ENCODE peak calls at places on chromosomes 7 and 10, in eight cellular contexts. One of them, this sample, is unnamed.

GRCh38 chr7:89027781-89028180 is 232.2 kb upstream of the TEX47 start:
- DNase-seq in upper lobe of left lung: no peak
- DNase-seq in stomach: no peak
- DNase-seq in heart left ventricle: no peak
- DNase-seq in gastrocnemius medialis: no peak
- DNase-seq in K562: no peak
- DNase-seq in HCT116: no peak
- DNase-seq in ovary: no peak
- DNase-seq in this sample: no peak

GRCh38 chr7:150323682-150324365 is 479 bp upstream of the ACTR3C start:
- DNase-seq in upper lobe of left lung: no peak
- DNase-seq in stomach: no peak
- DNase-seq in heart left ventricle: no peak
- DNase-seq in gastrocnemius medialis: no peak
- DNase-seq in K562: peak
- DNase-seq in HCT116: no peak
- DNase-seq in ovary: no peak
- DNase-seq in this sample: no peak

GRCh38 chr10:2978111-2978510 is 89.2 kb upstream of the PFKP start:
- DNase-seq in upper lobe of left lung: no peak
- DNase-seq in stomach: no peak
- DNase-seq in heart left ventricle: no peak
- DNase-seq in gastrocnemius medialis: no peak
- DNase-seq in K562: no peak
- DNase-seq in HCT116: peak
- DNase-seq in ovary: no peak
- DNase-seq in this sample: no peak

GRCh38 chr10:133225707-133226191 is 4.3 kb upstream of the UTF1 start:
- DNase-seq in upper lobe of left lung: peak
- DNase-seq in stomach: no peak
- DNase-seq in heart left ventricle: no peak
- DNase-seq in gastrocnemius medialis: no peak
- DNase-seq in K562: no peak
- DNase-seq in HCT116: no peak
- DNase-seq in ovary: peak
- DNase-seq in this sample: no peak

GRCh38 chr10:127196955-127197432 is 603 bp upstream of the INSYN2A start:
- DNase-seq in upper lobe of left lung: no peak
- DNase-seq in stomach: no peak
- DNase-seq in heart left ventricle: no peak
- DNase-seq in gastrocnemius medialis: no peak
- DNase-seq in K562: no peak
- DNase-seq in HCT116: no peak
- DNase-seq in ovary: no peak
- DNase-seq in this sample: no peak

GRCh38 chr10:89478085-89478738 is 57.2 kb downstream of the SLC16A12 start:
- DNase-seq in upper lobe of left lung: no peak
- DNase-seq in stomach: no peak
- DNase-seq in heart left ventricle: no peak
- DNase-seq in gastrocnemius medialis: no peak
- DNase-seq in K562: no peak
- DNase-seq in HCT116: no peak
- DNase-seq in ovary: no peak
- DNase-seq in this sample: no peak

GRCh38 chr10:106997721-106998120 is 166.8 kb downstream of the SORCS1 start:
- DNase-seq in upper lobe of left lung: no peak
- DNase-seq in stomach: no peak
- DNase-seq in heart left ventricle: peak
- DNase-seq in gastrocnemius medialis: peak
- DNase-seq in K562: no peak
- DNase-seq in HCT116: no peak
- DNase-seq in ovary: no peak
- DNase-seq in this sample: peak

GRCh38 chr7:12638851-12639467 is 48.5 kb upstream of the ARL4A start:
- DNase-seq in upper lobe of left lung: no peak
- DNase-seq in stomach: no peak
- DNase-seq in heart left ventricle: no peak
- DNase-seq in gastrocnemius medialis: no peak
- DNase-seq in K562: peak
- DNase-seq in HCT116: peak
- DNase-seq in ovary: no peak
- DNase-seq in this sample: no peak

GRCh38 chr7:32937344-32938174 is 19.7 kb upstream of the FKBP9 start:
- DNase-seq in upper lobe of left lung: no peak
- DNase-seq in stomach: peak
- DNase-seq in heart left ventricle: peak
- DNase-seq in gastrocnemius medialis: peak
- DNase-seq in K562: no peak
- DNase-seq in HCT116: no peak
- DNase-seq in ovary: peak
- DNase-seq in this sample: peak

GRCh38 chr10:44926771-44927751 is 15.9 kb downstream of the TMEM72 start:
- DNase-seq in upper lobe of left lung: no peak
- DNase-seq in stomach: no peak
- DNase-seq in heart left ventricle: peak
- DNase-seq in gastrocnemius medialis: peak
- DNase-seq in K562: no peak
- DNase-seq in HCT116: no peak
- DNase-seq in ovary: no peak
- DNase-seq in this sample: peak

GRCh38 chr7:98235901-98236300 is 16.1 kb downstream of the TECPR1 start:
- DNase-seq in upper lobe of left lung: peak
- DNase-seq in stomach: no peak
- DNase-seq in heart left ventricle: no peak
- DNase-seq in gastrocnemius medialis: no peak
- DNase-seq in K562: no peak
- DNase-seq in HCT116: no peak
- DNase-seq in ovary: no peak
- DNase-seq in this sample: no peak

GRCh38 chr7:129665013-129665401 is 53.5 kb downstream of the NRF1 start:
- DNase-seq in upper lobe of left lung: no peak
- DNase-seq in stomach: no peak
- DNase-seq in heart left ventricle: no peak
- DNase-seq in gastrocnemius medialis: no peak
- DNase-seq in K562: no peak
- DNase-seq in HCT116: peak
- DNase-seq in ovary: peak
- DNase-seq in this sample: peak

GRCh38 chr10:46052791-46053375 is 6.8 kb upstream of the MSMB start:
- DNase-seq in upper lobe of left lung: no peak
- DNase-seq in stomach: no peak
- DNase-seq in heart left ventricle: no peak
- DNase-seq in gastrocnemius medialis: no peak
- DNase-seq in K562: no peak
- DNase-seq in HCT116: no peak
- DNase-seq in ovary: no peak
- DNase-seq in this sample: no peak

GRCh38 chr10:88731296-88731695 is 25.2 kb downstream of the LIPK start:
- DNase-seq in upper lobe of left lung: no peak
- DNase-seq in stomach: peak
- DNase-seq in heart left ventricle: no peak
- DNase-seq in gastrocnemius medialis: no peak
- DNase-seq in K562: no peak
- DNase-seq in HCT116: no peak
- DNase-seq in ovary: no peak
- DNase-seq in this sample: peak

GRCh38 chr7:26052721-26053120 is 99.3 kb upstream of the NFE2L3 start:
- DNase-seq in upper lobe of left lung: no peak
- DNase-seq in stomach: no peak
- DNase-seq in heart left ventricle: no peak
- DNase-seq in gastrocnemius medialis: no peak
- DNase-seq in K562: no peak
- DNase-seq in HCT116: peak
- DNase-seq in ovary: no peak
- DNase-seq in this sample: no peak

GRCh38 chr7:128810473-128810872 is 18.7 kb downstream of the CCDC136 start:
- DNase-seq in upper lobe of left lung: no peak
- DNase-seq in stomach: no peak
- DNase-seq in heart left ventricle: no peak
- DNase-seq in gastrocnemius medialis: no peak
- DNase-seq in K562: no peak
- DNase-seq in HCT116: no peak
- DNase-seq in ovary: no peak
- DNase-seq in this sample: no peak

GRCh38 chr7:1749864-1750466 is 79.9 kb downstream of the ELFN1 start:
- DNase-seq in upper lobe of left lung: peak
- DNase-seq in stomach: no peak
- DNase-seq in heart left ventricle: no peak
- DNase-seq in gastrocnemius medialis: no peak
- DNase-seq in K562: no peak
- DNase-seq in HCT116: no peak
- DNase-seq in ovary: no peak
- DNase-seq in this sample: no peak

GRCh38 chr7:7424151-7424873 is 111.4 kb downstream of the COL28A1 start:
- DNase-seq in upper lobe of left lung: no peak
- DNase-seq in stomach: peak
- DNase-seq in heart left ventricle: peak
- DNase-seq in gastrocnemius medialis: peak
- DNase-seq in K562: peak
- DNase-seq in HCT116: peak
- DNase-seq in ovary: peak
- DNase-seq in this sample: peak

GRCh38 chr10:133205146-133205545 is 24.9 kb upstream of the UTF1 start:
- DNase-seq in upper lobe of left lung: peak
- DNase-seq in stomach: no peak
- DNase-seq in heart left ventricle: no peak
- DNase-seq in gastrocnemius medialis: no peak
- DNase-seq in K562: no peak
- DNase-seq in HCT116: no peak
- DNase-seq in ovary: no peak
- DNase-seq in this sample: no peak

GRCh38 chr7:143314107-143314506 is 1.8 kb upstream of the CLCN1 start:
- DNase-seq in upper lobe of left lung: no peak
- DNase-seq in stomach: no peak
- DNase-seq in heart left ventricle: no peak
- DNase-seq in gastrocnemius medialis: no peak
- DNase-seq in K562: no peak
- DNase-seq in HCT116: no peak
- DNase-seq in ovary: no peak
- DNase-seq in this sample: no peak

GRCh38 chr10:124142960-124143359 is 49.6 kb upstream of the CHST15 start:
- DNase-seq in upper lobe of left lung: no peak
- DNase-seq in stomach: no peak
- DNase-seq in heart left ventricle: no peak
- DNase-seq in gastrocnemius medialis: no peak
- DNase-seq in K562: no peak
- DNase-seq in HCT116: no peak
- DNase-seq in ovary: no peak
- DNase-seq in this sample: no peak

DNA sequence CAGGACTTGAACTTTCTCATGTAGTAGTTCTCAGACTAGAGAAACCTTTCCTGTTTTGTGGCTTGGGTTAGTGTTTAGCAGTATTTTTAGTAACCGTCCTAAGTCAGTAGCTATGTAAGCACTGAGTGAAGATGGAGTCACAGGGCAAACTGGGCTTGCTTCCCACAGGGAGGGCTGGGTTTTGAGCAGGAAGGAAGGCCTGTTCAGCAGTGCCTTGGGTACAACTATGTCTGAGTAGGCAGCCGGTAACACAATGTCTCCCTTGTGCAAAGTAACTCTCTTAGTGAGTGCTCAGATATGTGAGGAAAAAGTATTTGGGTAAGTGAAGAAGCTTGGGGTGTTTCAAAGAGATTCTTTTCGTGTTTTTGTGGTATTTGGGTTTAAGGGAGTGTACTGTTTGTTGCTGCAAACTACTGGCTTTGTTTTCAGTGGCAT is 96.4 kb downstream of the CCSER2 start:
- DNase-seq in upper lobe of left lung: no peak
- DNase-seq in stomach: peak
- DNase-seq in heart left ventricle: peak
- DNase-seq in gastrocnemius medialis: peak
- DNase-seq in K562: no peak
- DNase-seq in HCT116: peak
- DNase-seq in ovary: peak
- DNase-seq in this sample: peak
- TF ChIP-seq POLR2A in upper lobe of left lung: peak
- TF ChIP-seq POLR2A in stomach: peak
- TF ChIP-seq POLR2A in heart left ventricle: no peak
- TF ChIP-seq POLR2A in gastrocnemius medialis: peak
- TF ChIP-seq POLR2A in K562: no peak
- TF ChIP-seq POLR2A in HCT116: no peak
- TF ChIP-seq POLR2A in ovary: no peak
- TF ChIP-seq POLR2A in this sample: peak

GRCh38 chr7:22052650-22053336 is 107.1 kb upstream of the CDCA7L start:
- DNase-seq in upper lobe of left lung: no peak
- DNase-seq in stomach: no peak
- DNase-seq in heart left ventricle: no peak
- DNase-seq in gastrocnemius medialis: no peak
- DNase-seq in K562: no peak
- DNase-seq in HCT116: no peak
- DNase-seq in ovary: no peak
- DNase-seq in this sample: no peak

GRCh38 chr7:22049848-22050247 is 104.1 kb upstream of the CDCA7L start:
- DNase-seq in upper lobe of left lung: no peak
- DNase-seq in stomach: no peak
- DNase-seq in heart left ventricle: no peak
- DNase-seq in gastrocnemius medialis: no peak
- DNase-seq in K562: no peak
- DNase-seq in HCT116: no peak
- DNase-seq in ovary: no peak
- DNase-seq in this sample: no peak

DNA sequence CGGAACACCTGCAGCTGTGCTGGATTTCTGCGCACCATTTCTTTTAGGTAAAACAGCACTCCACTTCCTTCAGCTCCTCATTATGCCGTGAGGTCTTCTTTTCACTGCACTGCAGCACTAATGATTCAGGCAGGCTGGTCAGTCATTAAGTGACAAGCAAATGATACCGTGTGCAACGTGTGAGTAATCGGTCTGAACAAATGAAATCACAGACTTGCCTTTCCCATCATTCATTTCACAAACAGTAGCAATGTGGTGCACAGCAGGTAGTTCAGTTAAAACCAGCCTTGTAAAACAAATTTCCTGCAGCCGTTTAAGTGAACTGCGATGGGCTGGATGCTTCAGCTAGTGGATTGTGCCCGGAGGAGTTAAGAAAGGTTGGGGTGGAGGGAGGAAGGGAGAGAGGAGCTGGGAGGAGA is 106.5 kb upstream of the CDCA7L start:
- DNase-seq in upper lobe of left lung: no peak
- DNase-seq in stomach: no peak
- DNase-seq in heart left ventricle: no peak
- DNase-seq in gastrocnemius medialis: no peak
- DNase-seq in K562: no peak
- DNase-seq in HCT116: no peak
- DNase-seq in ovary: no peak
- DNase-seq in this sample: no peak
- H3K4me3 ChIP-seq in upper lobe of left lung: no peak
- H3K4me3 ChIP-seq in stomach: no peak
- H3K4me3 ChIP-seq in heart left ventricle: no peak
- H3K4me3 ChIP-seq in gastrocnemius medialis: no peak
- H3K4me3 ChIP-seq in K562: no peak
- H3K4me3 ChIP-seq in HCT116: no peak
- H3K4me3 ChIP-seq in ovary: no peak
- H3K4me3 ChIP-seq in this sample: no peak

GRCh38 chr10:48449501-48450232 is 143.2 kb downstream of the MAPK8 start:
- DNase-seq in upper lobe of left lung: no peak
- DNase-seq in stomach: peak
- DNase-seq in heart left ventricle: peak
- DNase-seq in gastrocnemius medialis: peak
- DNase-seq in K562: no peak
- DNase-seq in HCT116: no peak
- DNase-seq in ovary: no peak
- DNase-seq in this sample: no peak
- TF ChIP-seq CTCF in upper lobe of left lung: no peak
- TF ChIP-seq CTCF in stomach: no peak
- TF ChIP-seq CTCF in heart left ventricle: no peak
- TF ChIP-seq CTCF in gastrocnemius medialis: no peak
- TF ChIP-seq CTCF in K562: no peak
- TF ChIP-seq CTCF in HCT116: no peak
- TF ChIP-seq CTCF in ovary: no peak
- TF ChIP-seq CTCF in this sample: no peak

GRCh38 chr10:75542902-75543301 is 111.5 kb downstream of the LRMDA start:
- DNase-seq in upper lobe of left lung: no peak
- DNase-seq in stomach: no peak
- DNase-seq in heart left ventricle: no peak
- DNase-seq in gastrocnemius medialis: peak
- DNase-seq in K562: no peak
- DNase-seq in HCT116: no peak
- DNase-seq in ovary: no peak
- DNase-seq in this sample: peak
- TF ChIP-seq POLR2A in upper lobe of left lung: no peak
- TF ChIP-seq POLR2A in stomach: no peak
- TF ChIP-seq POLR2A in heart left ventricle: no peak
- TF ChIP-seq POLR2A in gastrocnemius medialis: no peak
- TF ChIP-seq POLR2A in K562: no peak
- TF ChIP-seq POLR2A in HCT116: no peak
- TF ChIP-seq POLR2A in ovary: no peak
- TF ChIP-seq POLR2A in this sample: no peak

This sample was measured in body of pancreas.